ENCODE peak calls at places on chromosomes 2 and 18, in eight cellular contexts. One of them, this sample, is unnamed.

GRCh38 chr2:216570357-216570756 is 62.9 kb upstream of the IGFBP2 start:
- DNase-seq in dorsolateral prefrontal cortex: no peak
- DNase-seq in stimulated activated CD8-positive, alpha-beta memory T cell treated with anti-CD3 and anti-CD28 coated beads, Interleukin-4, amount 100 ng/mL, for 4 hours: no peak
- DNase-seq in dermis blood vessel endothelial cell: no peak
- DNase-seq in frontal cortex: no peak
- DNase-seq in activated CD4-positive, alpha-beta memory T cell treated with anti-CD3 and anti-CD28 coated beads, Interleukin-2, amount 10 ng/mL, durations not matched to agents 7 days and 5 days: no peak
- DNase-seq in heart left ventricle: no peak
- DNase-seq in retina: no peak
- DNase-seq in this sample: no peak

GRCh38 chr2:27773959-27774358 is 2.4 kb downstream of the MRPL33 start:
- DNase-seq in heart left ventricle: no peak
- DNase-seq in activated CD4-positive, alpha-beta memory T cell treated with anti-CD3 and anti-CD28 coated beads, Interleukin-2, amount 10 ng/mL, durations not matched to agents 7 days and 5 days: no peak
- DNase-seq in frontal cortex: no peak
- DNase-seq in dermis blood vessel endothelial cell: peak; percentile 52
- DNase-seq in retina: no peak
- DNase-seq in stimulated activated CD8-positive, alpha-beta memory T cell treated with anti-CD3 and anti-CD28 coated beads, Interleukin-4, amount 100 ng/mL, for 4 hours: no peak
- DNase-seq in dorsolateral prefrontal cortex: no peak
- DNase-seq in this sample: no peak

GRCh38 chr2:55010149-55010591 is 40.1 kb downstream of the RTN4 start:
- DNase-seq in frontal cortex: no peak
- DNase-seq in activated CD4-positive, alpha-beta memory T cell treated with anti-CD3 and anti-CD28 coated beads, Interleukin-2, amount 10 ng/mL, durations not matched to agents 7 days and 5 days: peak; percentile 56
- DNase-seq in dermis blood vessel endothelial cell: peak; percentile 46
- DNase-seq in heart left ventricle: peak; percentile 37
- DNase-seq in stimulated activated CD8-positive, alpha-beta memory T cell treated with anti-CD3 and anti-CD28 coated beads, Interleukin-4, amount 100 ng/mL, for 4 hours: no peak
- DNase-seq in dorsolateral prefrontal cortex: peak; percentile 50
- DNase-seq in retina: peak; percentile 34
- DNase-seq in this sample: peak; percentile 87

GRCh38 chr18:74862094-74862493 is 264.4 kb downstream of the ZNF407 start:
- DNase-seq in stimulated activated CD8-positive, alpha-beta memory T cell treated with anti-CD3 and anti-CD28 coated beads, Interleukin-4, amount 100 ng/mL, for 4 hours: no peak
- DNase-seq in dermis blood vessel endothelial cell: no peak
- DNase-seq in heart left ventricle: peak; percentile 72
- DNase-seq in activated CD4-positive, alpha-beta memory T cell treated with anti-CD3 and anti-CD28 coated beads, Interleukin-2, amount 10 ng/mL, durations not matched to agents 7 days and 5 days: no peak
- DNase-seq in retina: no peak
- DNase-seq in dorsolateral prefrontal cortex: no peak
- DNase-seq in frontal cortex: no peak
- DNase-seq in this sample: no peak

GRCh38 chr2:40470817-40471809 is 19.2 kb upstream of the SLC8A1 start:
- DNase-seq in frontal cortex: no peak
- DNase-seq in stimulated activated CD8-positive, alpha-beta memory T cell treated with anti-CD3 and anti-CD28 coated beads, Interleukin-4, amount 100 ng/mL, for 4 hours: no peak
- DNase-seq in dermis blood vessel endothelial cell: no peak
- DNase-seq in dorsolateral prefrontal cortex: no peak
- DNase-seq in activated CD4-positive, alpha-beta memory T cell treated with anti-CD3 and anti-CD28 coated beads, Interleukin-2, amount 10 ng/mL, durations not matched to agents 7 days and 5 days: no peak
- DNase-seq in retina: no peak
- DNase-seq in heart left ventricle: no peak
- DNase-seq in this sample: no peak

GRCh38 chr18:23662309-23663263 is at the start of gene ANKRD29:
- DNase-seq in stimulated activated CD8-positive, alpha-beta memory T cell treated with anti-CD3 and anti-CD28 coated beads, Interleukin-4, amount 100 ng/mL, for 4 hours: peak; percentile 10
- DNase-seq in dermis blood vessel endothelial cell: peak; percentile 43
- DNase-seq in dorsolateral prefrontal cortex: no peak
- DNase-seq in heart left ventricle: peak; percentile 65
- DNase-seq in frontal cortex: peak; percentile 46
- DNase-seq in activated CD4-positive, alpha-beta memory T cell treated with anti-CD3 and anti-CD28 coated beads, Interleukin-2, amount 10 ng/mL, durations not matched to agents 7 days and 5 days: peak; percentile 81
- DNase-seq in retina: peak; percentile 58
- DNase-seq in this sample: no peak

GRCh38 chr2:11701831-11702301 is 31.9 kb upstream of the NTSR2 start:
- DNase-seq in retina: no peak
- DNase-seq in stimulated activated CD8-positive, alpha-beta memory T cell treated with anti-CD3 and anti-CD28 coated beads, Interleukin-4, amount 100 ng/mL, for 4 hours: no peak
- DNase-seq in dermis blood vessel endothelial cell: no peak
- DNase-seq in frontal cortex: no peak
- DNase-seq in heart left ventricle: peak; percentile 65
- DNase-seq in activated CD4-positive, alpha-beta memory T cell treated with anti-CD3 and anti-CD28 coated beads, Interleukin-2, amount 10 ng/mL, durations not matched to agents 7 days and 5 days: no peak
- DNase-seq in dorsolateral prefrontal cortex: no peak
- DNase-seq in this sample: no peak

GRCh38 chr2:57396364-57397098 is 650.1 kb upstream of the VRK2 start:
- DNase-seq in frontal cortex: no peak
- DNase-seq in activated CD4-positive, alpha-beta memory T cell treated with anti-CD3 and anti-CD28 coated beads, Interleukin-2, amount 10 ng/mL, durations not matched to agents 7 days and 5 days: no peak
- DNase-seq in heart left ventricle: no peak
- DNase-seq in dorsolateral prefrontal cortex: no peak
- DNase-seq in dermis blood vessel endothelial cell: no peak
- DNase-seq in stimulated activated CD8-positive, alpha-beta memory T cell treated with anti-CD3 and anti-CD28 coated beads, Interleukin-4, amount 100 ng/mL, for 4 hours: no peak
- DNase-seq in retina: no peak
- DNase-seq in this sample: no peak

GRCh38 chr2:85662899-85663683 is 4.9 kb downstream of the SFTPB start:
- DNase-seq in dermis blood vessel endothelial cell: peak; percentile 94
- DNase-seq in heart left ventricle: no peak
- DNase-seq in retina: no peak
- DNase-seq in activated CD4-positive, alpha-beta memory T cell treated with anti-CD3 and anti-CD28 coated beads, Interleukin-2, amount 10 ng/mL, durations not matched to agents 7 days and 5 days: no peak
- DNase-seq in frontal cortex: no peak
- DNase-seq in dorsolateral prefrontal cortex: no peak
- DNase-seq in stimulated activated CD8-positive, alpha-beta memory T cell treated with anti-CD3 and anti-CD28 coated beads, Interleukin-4, amount 100 ng/mL, for 4 hours: no peak
- DNase-seq in this sample: no peak

GRCh38 chr2:160994141-160995002 is 165.9 kb upstream of the TANK start:
- DNase-seq in stimulated activated CD8-positive, alpha-beta memory T cell treated with anti-CD3 and anti-CD28 coated beads, Interleukin-4, amount 100 ng/mL, for 4 hours: peak; percentile 45
- DNase-seq in heart left ventricle: peak; percentile 63
- DNase-seq in dorsolateral prefrontal cortex: peak; percentile 62
- DNase-seq in frontal cortex: peak; percentile 20
- DNase-seq in retina: peak; percentile 76
- DNase-seq in activated CD4-positive, alpha-beta memory T cell treated with anti-CD3 and anti-CD28 coated beads, Interleukin-2, amount 10 ng/mL, durations not matched to agents 7 days and 5 days: peak; percentile 71
- DNase-seq in dermis blood vessel endothelial cell: peak; percentile 89
- DNase-seq in this sample: peak; percentile 88

GRCh38 chr2:27715318-27716165 is 51.9 kb downstream of the SLC4A1AP start:
- DNase-seq in stimulated activated CD8-positive, alpha-beta memory T cell treated with anti-CD3 and anti-CD28 coated beads, Interleukin-4, amount 100 ng/mL, for 4 hours: no peak
- DNase-seq in frontal cortex: no peak
- DNase-seq in retina: peak; percentile 62
- DNase-seq in activated CD4-positive, alpha-beta memory T cell treated with anti-CD3 and anti-CD28 coated beads, Interleukin-2, amount 10 ng/mL, durations not matched to agents 7 days and 5 days: peak; percentile 50
- DNase-seq in dermis blood vessel endothelial cell: peak; percentile 58
- DNase-seq in heart left ventricle: peak; percentile 89
- DNase-seq in dorsolateral prefrontal cortex: no peak
- DNase-seq in this sample: no peak

GRCh38 chr2:215685218-215685962 is 249.5 kb upstream of the FN1 start:
- DNase-seq in dermis blood vessel endothelial cell: no peak
- DNase-seq in stimulated activated CD8-positive, alpha-beta memory T cell treated with anti-CD3 and anti-CD28 coated beads, Interleukin-4, amount 100 ng/mL, for 4 hours: no peak
- DNase-seq in heart left ventricle: no peak
- DNase-seq in activated CD4-positive, alpha-beta memory T cell treated with anti-CD3 and anti-CD28 coated beads, Interleukin-2, amount 10 ng/mL, durations not matched to agents 7 days and 5 days: no peak
- DNase-seq in dorsolateral prefrontal cortex: no peak
- DNase-seq in retina: no peak
- DNase-seq in frontal cortex: no peak
- DNase-seq in this sample: no peak

GRCh38 chr2:207528980-207529329 is 807 bp upstream of the CREB1 start:
- DNase-seq in frontal cortex: peak; percentile 6
- DNase-seq in activated CD4-positive, alpha-beta memory T cell treated with anti-CD3 and anti-CD28 coated beads, Interleukin-2, amount 10 ng/mL, durations not matched to agents 7 days and 5 days: peak; percentile 57
- DNase-seq in stimulated activated CD8-positive, alpha-beta memory T cell treated with anti-CD3 and anti-CD28 coated beads, Interleukin-4, amount 100 ng/mL, for 4 hours: peak; percentile 17
- DNase-seq in dorsolateral prefrontal cortex: no peak
- DNase-seq in heart left ventricle: no peak
- DNase-seq in retina: no peak
- DNase-seq in dermis blood vessel endothelial cell: peak; percentile 44
- DNase-seq in this sample: peak; percentile 44